ENCODE peak calls at places on chromosomes 16 and 17, in six cellular contexts. R is stomach, G is heart left ventricle, I is prostate gland, L is IMR-90, E is suprapubic skin. Y is an unnamed sample.
A peak's percentile ranks its signal among the peaks of the same experiment; 100 is the strongest.

GRCh38 chr16:21302898-21303528 is 24.9 kb upstream of the CRYM start:
- DNase-seq in R (no peak), G (no peak), I (no peak), L (peak; percentile 93), E (no peak), Y (no peak)

GRCh38 chr17:71631483-71631882 is 489.3 kb upstream of the SOX9 start:
- DNase-seq in R (no peak), G (no peak), I (no peak), L (peak; percentile 37), E (no peak), Y (no peak)

GRCh38 chr17:37642706-37643105 is 540 bp downstream of the DDX52 start:
- DNase-seq in R (no peak), G (no peak), I (no peak), L (peak; percentile 31), E (no peak), Y (no peak)

GRCh38 chr17:19238167-19238505 is 970 bp downstream of the EPN2 start:
- DNase-seq in R (peak; percentile 55), G (peak; percentile 69), I (peak; percentile 46), L (no peak), E (no peak), Y (no peak)

GRCh38 chr16:86502856-86503748 is 7.2 kb upstream of the FOXF1 start:
- DNase-seq in R (no peak), G (no peak), I (no peak), L (peak; percentile 55), E (no peak), Y (no peak)

GRCh38 chr17:66268247-66268927 is 34.0 kb upstream of the PRKCA start:
- DNase-seq in R (no peak), G (no peak), I (no peak), L (peak; percentile 89), E (no peak), Y (no peak)

GRCh38 chr17:69175812-69176517 is 34.3 kb upstream of the ABCA6 start:
- DNase-seq in R (no peak), G (no peak), I (no peak), L (peak; percentile 79), E (no peak), Y (no peak)

GRCh38 chr16:84673203-84673535 is 24.9 kb downstream of the KLHL36 start:
- DNase-seq in R (no peak), G (no peak), I (no peak), L (no peak), E (no peak), Y (no peak)

GRCh38 chr16:48447940-48448536 is 62.8 kb upstream of the SIAH1 start:
- DNase-seq in R (no peak), G (no peak), I (no peak), L (no peak), E (no peak), Y (peak; percentile 34)

GRCh38 chr17:42687707-42688275 is 5.5 kb downstream of the CNTNAP1 start:
- DNase-seq in R (no peak), G (no peak), I (no peak), L (no peak), E (no peak), Y (no peak)

GRCh38 chr17:61415374-61416210 is 15.9 kb downstream of the TBX2 start:
- DNase-seq in R (peak; percentile 20), G (no peak), I (peak; percentile 3), L (peak; percentile 37), E (peak; percentile 52), Y (peak; percentile 74)

GRCh38 chr17:44581868-44582267 is 24.6 kb downstream of the FZD2 start:
- DNase-seq in R (no peak), G (no peak), I (no peak), L (no peak), E (no peak), Y (no peak)

GRCh38 chr16:11439216-11439615 is 94.0 kb downstream of the RMI2 start:
- DNase-seq in R (no peak), G (no peak), I (no peak), L (no peak), E (no peak), Y (no peak)

GRCh38 chr16:51148674-51149228 is 2.3 kb downstream of the SALL1 start:
- DNase-seq in R (no peak), G (no peak), I (no peak), L (no peak), E (no peak), Y (no peak)

GRCh38 chr17:32627233-32628008 is 140.6 kb downstream of the CDK5R1 start:
- DNase-seq in R (no peak), G (no peak), I (no peak), L (no peak), E (no peak), Y (no peak)

GRCh38 chr17:80860101-80860671 is 131.5 kb upstream of the CHMP6 start:
- DNase-seq in R (no peak), G (no peak), I (no peak), L (no peak), E (no peak), Y (no peak)

GRCh38 chr17:753407-753806 is 1.3 kb upstream of the GEMIN4 start:
- DNase-seq in R (no peak), G (no peak), I (no peak), L (no peak), E (no peak), Y (no peak)

GRCh38 chr17:77959216-77959925 is 868 bp downstream of the TNRC6C start:
- DNase-seq in R (peak; percentile 35), G (peak; percentile 70), I (peak; percentile 11), L (peak; percentile 19), E (no peak), Y (no peak)

GRCh38 chr17:5282639-5283217 is 644 bp downstream of the RABEP1 start:
- DNase-seq in R (no peak), G (peak; percentile 75), I (no peak), L (no peak), E (no peak), Y (no peak)

GRCh38 chr17:50540485-50541401 is 6.2 kb upstream of the SPATA20 start:
- DNase-seq in R (no peak), G (no peak), I (no peak), L (no peak), E (no peak), Y (no peak)

GRCh38 chr16:18932243-18932997 is 6.2 kb upstream of the SMG1 start:
- DNase-seq in R (no peak), G (no peak), I (no peak), L (peak; percentile 43), E (peak; percentile 20), Y (no peak)

GRCh38 chr17:66855204-66855603 is 20.3 kb downstream of the CACNG5 start:
- DNase-seq in R (no peak), G (no peak), I (no peak), L (no peak), E (no peak), Y (no peak)

GRCh38 chr16:31458073-31458834 is 1.0 kb upstream of the ARMC5 start:
- DNase-seq in R (peak; percentile 57), G (peak; percentile 78), I (no peak), L (peak; percentile 45), E (no peak), Y (no peak)

GRCh38 chr16:14398014-14398717 is 231.9 kb downstream of the PARN start:
- DNase-seq in R (no peak), G (no peak), I (no peak), L (peak; percentile 10), E (no peak), Y (no peak)
- H3K4me1 ChIP-seq in R (peaks cover 14% of the 10 kb centered on the region), G (peaks cover 15% of the 10 kb centered on the region), I (no peaks in the 10 kb centered on the region), L (peaks cover 8% of the 10 kb centered on the region), E (peaks cover 30% of the 10 kb centered on the region), Y (peaks cover 22% of the 10 kb centered on the region)

GRCh38 chr17:1997146-1997586 is 28.0 kb downstream of the RTN4RL1 start:
- DNase-seq in R (no peak), G (no peak), I (peak; percentile 76), L (no peak), E (no peak), Y (no peak)
- TF ChIP-seq POLR2A in R (no peak), G (no peak), I (no peak), L (no peak), E (no peak), Y (no peak)

DNA sequence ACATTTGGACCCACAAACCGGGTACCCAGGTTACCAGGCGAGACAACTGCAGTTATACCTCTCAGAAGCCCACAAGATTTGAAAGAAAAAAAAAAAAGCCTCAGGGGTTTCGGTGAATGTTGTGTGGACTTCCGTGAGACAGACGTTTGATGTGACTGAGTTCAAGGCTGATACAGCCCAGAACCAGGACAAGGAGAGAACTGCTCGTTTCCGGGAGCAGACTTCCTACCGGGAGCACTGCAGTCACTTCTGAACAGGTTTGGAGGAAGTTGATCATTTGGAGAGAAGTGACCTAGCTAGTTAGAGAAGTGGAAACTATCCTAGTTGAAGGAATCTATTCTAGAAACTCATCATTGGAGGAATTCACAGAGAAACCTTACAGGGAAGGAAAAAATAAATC is 847 bp downstream of the CKLF start:
- DNase-seq in R (peak; percentile 29), G (no peak), I (no peak), L (no peak), E (no peak), Y (no peak)
- H3K4me1 ChIP-seq in R (peaks cover 71% of the 10 kb centered on the region), G (peaks cover 44% of the 10 kb centered on the region), I (no peaks in the 10 kb centered on the region), L (peaks cover 7% of the 10 kb centered on the region), E (peaks cover 54% of the 10 kb centered on the region), Y (peaks cover 60% of the 10 kb centered on the region)

GRCh38 chr17:40317880-40318834 is 9.2 kb downstream of the RARA start:
- DNase-seq in R (peak; percentile 97), G (peak; percentile 96), I (peak; percentile 98), L (peak; percentile 94), E (peak; percentile 99), Y (no peak)
- TF ChIP-seq POLR2A in R (no peak), G (peak; percentile 92), I (peak; percentile 83), L (peak; percentile 86), E (no peak), Y (peak; percentile 87)